ENCODE peak calls at places on chromosome 21, in four cellular contexts. D is K562, S is GM12878, L is HepG2. I is an unnamed sample.
A peak's percentile ranks its signal among the peaks of the same experiment; 100 is the strongest.

GRCh38 chr21:29382029-29382654 is 83.4 kb downstream of the BACH1 start:
- DNase-seq in D (no peak), S (no peak), L (peak; percentile 10), I (peak; percentile 13)

GRCh38 chr21:29827647-29828046 is 112.1 kb downstream of the GRIK1 start:
- DNase-seq in D (no peak), S (no peak), L (no peak), I (no peak)

GRCh38 chr21:25979845-25980433 is 190.6 kb downstream of the APP start:
- DNase-seq in D (no peak), S (no peak), L (no peak), I (peak; percentile 24)

GRCh38 chr21:35525443-35525842 is 476.3 kb upstream of the RUNX1 start:
- DNase-seq in D (no peak), S (no peak), L (no peak), I (no peak)

GRCh38 chr21:35239811-35240219 is 190.7 kb upstream of the RUNX1 start:
- DNase-seq in D (no peak), S (no peak), L (no peak), I (peak; percentile 6)

GRCh38 chr21:15751037-15751436 is 21.3 kb downstream of the USP25 start:
- DNase-seq in D (no peak), S (no peak), L (no peak), I (no peak)

GRCh38 chr21:21114456-21114855 is 116.2 kb downstream of the NCAM2 start:
- DNase-seq in D (no peak), S (no peak), L (no peak), I (no peak)

GRCh38 chr21:29105218-29105617 is 25.2 kb upstream of the MAP3K7CL start:
- DNase-seq in D (no peak), S (no peak), L (peak; percentile 8), I (no peak)

GRCh38 chr21:31543191-31543590 is 116.3 kb upstream of the SOD1 start:
- DNase-seq in D (no peak), S (no peak), L (no peak), I (no peak)

GRCh38 chr21:31888936-31889371 is 16.1 kb downstream of the HUNK start:
- DNase-seq in D (no peak), S (no peak), L (no peak), I (no peak)

GRCh38 chr21:17819878-17820232 is 699 bp upstream of the C21orf91 start:
- DNase-seq in D (peak; percentile 68), S (no peak), L (peak; percentile 14), I (no peak)

GRCh38 chr21:30842990-30843389 is 13.4 kb upstream of the KRTAP7-1 start:
- DNase-seq in D (no peak), S (no peak), L (no peak), I (no peak)

GRCh38 chr21:44834231-44834950 is 16.5 kb upstream of the SUMO3 start:
- DNase-seq in D (no peak), S (no peak), L (no peak), I (no peak)

GRCh38 chr21:35106246-35106835 is 57.2 kb upstream of the RUNX1 start:
- DNase-seq in D (peak; percentile 87), S (no peak), L (no peak), I (no peak)

GRCh38 chr21:34690041-34690792 is 21.4 kb downstream of the CLIC6 start:
- DNase-seq in D (no peak), S (no peak), L (no peak), I (no peak)

GRCh38 chr21:33668180-33668579 is 25.9 kb downstream of the ITSN1 start:
- DNase-seq in D (no peak), S (no peak), L (no peak), I (no peak)

GRCh38 chr21:19475525-19475924 is 1071.9 kb upstream of the TMPRSS15 start:
- DNase-seq in D (no peak), S (no peak), L (no peak), I (no peak)

GRCh38 chr21:14046401-14046800 is 164.4 kb downstream of the LIPI start:
- DNase-seq in D (no peak), S (no peak), L (no peak), I (no peak)

GRCh38 chr21:15430023-15430422 is 299.8 kb upstream of the USP25 start:
- DNase-seq in D (no peak), S (no peak), L (no peak), I (no peak)

GRCh38 chr21:26835027-26835713 is 10.0 kb downstream of the ADAMTS1 start:
- DNase-seq in D (no peak), S (no peak), L (no peak), I (no peak)

GRCh38 chr21:19440792-19441494 is 1037.4 kb upstream of the TMPRSS15 start:
- DNase-seq in D (peak; percentile 19), S (no peak), L (no peak), I (no peak)

GRCh38 chr21:14841511-14842472 is 223.0 kb downstream of the NRIP1 start:
- DNase-seq in D (no peak), S (no peak), L (no peak), I (no peak)

GRCh38 chr21:39971961-39972360 is 104.7 kb downstream of the PCP4 start:
- DNase-seq in D (no peak), S (no peak), L (peak; percentile 0), I (no peak)

DNA sequence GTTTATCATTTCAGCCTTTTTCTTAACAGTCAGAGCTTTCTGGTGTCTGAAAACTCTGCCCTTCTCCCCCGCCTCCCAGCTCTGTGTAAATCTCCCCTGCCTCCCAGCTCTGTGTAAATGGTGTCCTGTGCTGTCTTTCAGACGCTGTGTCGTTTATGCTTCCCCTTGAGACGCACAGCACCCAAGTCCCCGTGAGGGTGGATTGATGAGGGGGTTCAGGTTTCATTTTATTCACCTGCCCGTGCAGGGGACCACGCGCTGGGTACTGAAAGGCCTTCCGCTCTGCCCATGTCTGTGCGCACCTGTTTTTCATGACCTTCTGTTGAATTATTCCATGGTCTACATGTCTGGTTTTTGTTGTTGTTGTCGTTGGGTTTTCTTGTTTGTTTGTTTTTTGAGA is 108.2 kb upstream of the COL6A1 start:
- DNase-seq in D (no peak), S (no peak), L (no peak), I (no peak)
- TF ChIP-seq EZH2 in D (no peak), S (no peak), L (no peak), I (no peak)

DNA sequence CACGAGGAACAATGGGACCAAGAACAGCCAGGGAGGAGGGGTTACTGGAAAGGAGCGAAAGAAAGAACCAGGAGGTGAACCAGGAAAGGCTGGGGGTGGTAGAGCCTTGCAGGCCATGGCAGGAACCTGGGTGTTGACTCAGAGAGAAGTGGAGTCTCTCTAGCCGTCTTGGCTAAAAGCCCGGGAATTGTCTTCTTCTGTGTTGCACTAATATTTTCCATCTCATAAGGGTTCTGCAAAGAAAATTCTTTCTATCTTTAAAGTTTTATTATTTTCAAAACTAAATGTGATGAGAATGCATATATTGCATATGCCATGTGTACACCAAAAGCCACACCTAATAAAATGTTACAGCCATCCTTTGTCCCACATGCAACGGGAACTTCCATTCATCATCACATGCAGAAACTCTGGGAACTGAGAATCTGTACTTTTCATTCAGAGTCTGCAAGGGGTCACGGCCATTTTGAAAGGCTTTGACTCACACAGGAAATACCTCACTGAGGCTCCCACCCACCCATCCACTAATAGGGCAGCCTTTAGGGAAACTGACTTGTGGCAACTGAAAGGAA is 38.0 kb downstream of the ERG start:
- DNase-seq in D (no peak), S (no peak), L (no peak), I (peak; percentile 97)
- TF ChIP-seq MAX in D (no peak), S (no peak), L (no peak), I (no peak)

GRCh38 chr21:43793243-43793642 is 3.9 kb downstream of the RRP1 start:
- DNase-seq in D (no peak), S (no peak), L (no peak), I (no peak)

GRCh38 chr21:43792406-43792805 is 3.0 kb downstream of the RRP1 start:
- DNase-seq in D (no peak), S (no peak), L (no peak), I (no peak)

GRCh38 chr21:43789276-43790052 is at the start of gene RRP1:
- DNase-seq in D (peak; percentile 98), S (peak; percentile 59), L (peak; percentile 74), I (peak; percentile 91)

GRCh38 chr21:43787180-43787533 is 2.2 kb upstream of the RRP1 start:
- DNase-seq in D (no peak), S (no peak), L (no peak), I (no peak)

GRCh38 chr21:43790053-43790524 is 712 bp downstream of the RRP1 start:
- DNase-seq in D (no peak), S (no peak), L (no peak), I (peak; percentile 12)
- TF ChIP-seq MYC in D (no peak), S (no peak), L (no peak), I (no peak)

DNA sequence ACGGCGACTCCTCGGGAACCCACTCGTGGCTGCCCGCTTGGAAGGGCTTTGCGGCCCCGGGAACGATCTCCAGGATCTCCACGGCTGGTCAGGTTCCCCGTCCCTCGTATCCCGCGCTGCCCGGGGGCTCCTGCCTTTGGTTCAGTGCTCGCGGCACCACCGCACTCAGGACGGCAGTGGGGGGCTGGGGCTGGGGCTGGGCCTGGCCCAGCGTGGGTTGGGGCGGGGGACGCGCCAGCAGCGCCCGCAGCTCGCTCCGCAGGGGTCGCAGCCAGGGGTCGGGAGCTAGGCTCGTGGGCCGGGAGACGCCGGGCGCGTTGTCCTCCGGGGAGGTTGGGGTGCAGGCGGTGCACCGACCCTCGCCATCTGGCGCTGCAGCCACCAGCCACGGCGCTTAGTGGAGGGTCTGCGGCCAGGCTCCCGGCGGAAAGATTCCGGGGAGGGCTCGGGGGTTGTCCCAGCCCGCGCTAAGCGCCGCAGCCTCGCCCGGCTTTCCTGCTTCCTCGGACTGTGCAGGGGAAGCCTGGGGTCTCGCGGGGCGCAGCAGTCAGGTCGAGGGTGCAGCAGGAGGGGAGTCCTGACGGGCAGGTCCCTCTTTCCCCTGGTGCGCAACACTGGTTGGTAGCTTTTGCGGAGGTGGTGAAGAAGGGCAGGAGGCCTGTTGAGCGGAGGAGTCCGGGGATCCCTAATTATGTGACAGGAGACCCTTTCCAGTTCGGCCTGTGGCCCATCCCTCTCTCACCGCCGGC is 9.0 kb downstream of the SIM2 start:
- DNase-seq in D (no peak), S (no peak), L (no peak), I (no peak)
- TF ChIP-seq EZH2 in D (no peak), S (no peak), L (no peak), I (peak; percentile 18)

I was measured in endothelial cell of umbilical vein.